ENCODE peak calls at places on chromosomes 5 and 9, in four cellular contexts. A is body of pancreas, U is upper lobe of right lung, X is choroid plexus epithelial cell. Q is an unnamed sample.
A peak's percentile ranks its signal among the peaks of the same experiment; 100 is the strongest.

GRCh38 chr5:158236511-158237335 is 377.8 kb upstream of the CLINT1 start:
- DNase-seq in A (no peak), U (no peak), X (peak; percentile 69), Q (no peak)

GRCh38 chr5:133236541-133236951 is 184.7 kb downstream of the HSPA4 start:
- DNase-seq in A (no peak), U (peak; percentile 60), X (no peak), Q (no peak)

GRCh38 chr5:93717162-93717561 is 24.2 kb downstream of the POU5F2 start:
- DNase-seq in A (peak; percentile 23), U (no peak), X (peak; percentile 81), Q (peak; percentile 30)

GRCh38 chr5:82931110-82931509 is 146.1 kb downstream of the TMEM167A start:
- DNase-seq in A (no peak), U (no peak), X (peak; percentile 45), Q (no peak)

GRCh38 chr9:7780261-7780988 is 19.2 kb downstream of the DMAC1 start:
- DNase-seq in A (no peak), U (no peak), X (peak; percentile 61), Q (no peak)

GRCh38 chr5:160548949-160549665 is 127.5 kb downstream of the PTTG1 start:
- DNase-seq in A (no peak), U (no peak), X (no peak), Q (no peak)

GRCh38 chr9:75653335-75653734 is 237.1 kb upstream of the PCSK5 start:
- DNase-seq in A (no peak), U (no peak), X (no peak), Q (no peak)

GRCh38 chr9:3342159-3342777 is 183.5 kb downstream of the RFX3 start:
- DNase-seq in A (no peak), U (no peak), X (peak; percentile 73), Q (no peak)

GRCh38 chr9:133101356-133102189 is 19.5 kb downstream of the RALGDS start:
- DNase-seq in A (peak; percentile 4), U (peak; percentile 60), X (no peak), Q (peak; percentile 17)

GRCh38 chr9:76701441-76702031 is 62.7 kb upstream of the PCA3 start:
- DNase-seq in A (no peak), U (no peak), X (no peak), Q (no peak)

GRCh38 chr9:136831720-136832104 is 10.6 kb upstream of the AJM1 start:
- DNase-seq in A (no peak), U (no peak), X (no peak), Q (no peak)

GRCh38 chr5:135304352-135305221 is 94.4 kb downstream of the MACROH2A1 start:
- DNase-seq in A (no peak), U (no peak), X (peak; percentile 60), Q (no peak)

GRCh38 chr5:135289651-135290050 is 109.4 kb downstream of the MACROH2A1 start:
- DNase-seq in A (no peak), U (no peak), X (no peak), Q (no peak)

GRCh38 chr5:59528226-59528862 is 365.2 kb downstream of the PDE4D start:
- DNase-seq in A (no peak), U (no peak), X (no peak), Q (no peak)

GRCh38 chr5:683619-684481 is 9.3 kb downstream of the TPPP start:
- DNase-seq in A (peak; percentile 5), U (peak; percentile 65), X (no peak), Q (peak; percentile 58)

GRCh38 chr9:70463877-70464276 is 49.4 kb upstream of the KLF9 start:
- DNase-seq in A (no peak), U (no peak), X (peak; percentile 52), Q (no peak)

GRCh38 chr5:96628406-96628805 is 33.8 kb upstream of the CAST start:
- DNase-seq in A (no peak), U (no peak), X (no peak), Q (no peak)

GRCh38 chr9:31848505-31849285 is 535.7 kb upstream of the ACO1 start:
- DNase-seq in A (no peak), U (no peak), X (no peak), Q (no peak)

GRCh38 chr9:90204128-90204838 is 438.3 kb downstream of the DIRAS2 start:
- DNase-seq in A (no peak), U (no peak), X (no peak), Q (no peak)

GRCh38 chr5:14561741-14562140 is 19.9 kb upstream of the OTULINL start:
- DNase-seq in A (no peak), U (no peak), X (no peak), Q (no peak)

GRCh38 chr5:127568166-127568565 is 50.7 kb downstream of the PRRC1 start:
- DNase-seq in A (no peak), U (no peak), X (no peak), Q (no peak)

GRCh38 chr5:74116266-74116665 is 490.3 kb downstream of the ARHGEF28 start:
- DNase-seq in A (no peak), U (no peak), X (peak; percentile 31), Q (no peak)

GRCh38 chr5:126503602-126504104 is 80.4 kb downstream of the GRAMD2B start:
- DNase-seq in A (no peak), U (no peak), X (peak; percentile 84), Q (no peak)

GRCh38 chr9:133027134-133027533 is 3.7 kb upstream of the GTF3C5 start:
- DNase-seq in A (no peak), U (no peak), X (no peak), Q (no peak)

GRCh38 chr5:10592598-10592997 is 28.7 kb downstream of the ANKRD33B start:
- DNase-seq in A (no peak), U (no peak), X (no peak), Q (peak; percentile 10)

GRCh38 chr5:10594591-10595210 is 30.8 kb downstream of the ANKRD33B start:
- DNase-seq in A (no peak), U (no peak), X (peak; percentile 50), Q (peak; percentile 33)

GRCh38 chr5:10595305-10595677 is 31.4 kb downstream of the ANKRD33B start:
- DNase-seq in A (no peak), U (no peak), X (no peak), Q (no peak)

GRCh38 chr5:10591946-10592345 is 28.1 kb downstream of the ANKRD33B start:
- DNase-seq in A (no peak), U (no peak), X (no peak), Q (no peak)

GRCh38 chr5:10593531-10594181 is 29.8 kb downstream of the ANKRD33B start:
- DNase-seq in A (no peak), U (no peak), X (no peak), Q (no peak)
- TF ChIP-seq CTCF in A (no peak), U (no peak), X (no peak), Q (no peak)

DNA sequence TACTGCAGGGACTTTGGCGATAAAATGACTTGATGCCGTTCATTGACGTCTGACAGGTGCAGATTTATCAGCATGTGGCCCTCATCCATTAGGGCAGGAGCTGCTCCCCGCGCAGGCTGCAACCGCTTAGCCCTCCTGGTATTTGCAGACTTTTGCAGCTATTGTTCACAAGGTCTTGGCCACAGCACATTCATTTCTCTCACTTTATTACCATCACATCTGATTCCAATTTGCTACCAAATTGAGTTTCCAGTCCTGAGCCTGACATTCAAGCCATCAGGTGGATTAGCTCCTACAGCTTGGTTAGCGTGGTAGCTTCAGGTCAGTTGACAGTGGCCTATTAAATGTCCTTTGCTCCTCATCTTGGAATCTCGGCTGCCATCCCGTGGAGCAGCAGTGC is 299.2 kb downstream of the CD180 start:
- DNase-seq in A (no peak), U (no peak), X (no peak), Q (no peak)
- TF ChIP-seq CTCF in A (no peak), U (no peak), X (no peak), Q (no peak)

DNA sequence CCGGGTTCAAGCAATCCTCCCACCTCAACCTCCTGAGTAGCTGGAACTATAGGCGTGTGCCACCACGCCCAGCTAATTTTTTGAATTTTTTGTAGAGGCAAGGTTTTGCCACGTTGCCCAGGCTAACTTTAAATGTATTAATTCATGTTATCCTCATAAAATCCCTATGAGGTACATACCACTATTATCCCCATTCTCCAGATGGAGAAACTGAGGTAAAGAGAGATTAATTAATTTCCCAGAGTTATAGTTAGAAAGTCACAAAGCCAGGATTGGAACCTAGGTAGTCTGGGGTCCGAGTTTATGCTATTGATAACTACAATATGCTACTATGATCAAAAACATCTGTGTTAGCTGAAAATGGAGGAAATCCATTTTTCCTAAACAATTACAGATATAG is 31.9 kb upstream of the GOLPH3 start:
- DNase-seq in A (no peak), U (no peak), X (no peak), Q (no peak)
- TF ChIP-seq CTCF in A (no peak), U (no peak), X (no peak), Q (no peak)

DNA sequence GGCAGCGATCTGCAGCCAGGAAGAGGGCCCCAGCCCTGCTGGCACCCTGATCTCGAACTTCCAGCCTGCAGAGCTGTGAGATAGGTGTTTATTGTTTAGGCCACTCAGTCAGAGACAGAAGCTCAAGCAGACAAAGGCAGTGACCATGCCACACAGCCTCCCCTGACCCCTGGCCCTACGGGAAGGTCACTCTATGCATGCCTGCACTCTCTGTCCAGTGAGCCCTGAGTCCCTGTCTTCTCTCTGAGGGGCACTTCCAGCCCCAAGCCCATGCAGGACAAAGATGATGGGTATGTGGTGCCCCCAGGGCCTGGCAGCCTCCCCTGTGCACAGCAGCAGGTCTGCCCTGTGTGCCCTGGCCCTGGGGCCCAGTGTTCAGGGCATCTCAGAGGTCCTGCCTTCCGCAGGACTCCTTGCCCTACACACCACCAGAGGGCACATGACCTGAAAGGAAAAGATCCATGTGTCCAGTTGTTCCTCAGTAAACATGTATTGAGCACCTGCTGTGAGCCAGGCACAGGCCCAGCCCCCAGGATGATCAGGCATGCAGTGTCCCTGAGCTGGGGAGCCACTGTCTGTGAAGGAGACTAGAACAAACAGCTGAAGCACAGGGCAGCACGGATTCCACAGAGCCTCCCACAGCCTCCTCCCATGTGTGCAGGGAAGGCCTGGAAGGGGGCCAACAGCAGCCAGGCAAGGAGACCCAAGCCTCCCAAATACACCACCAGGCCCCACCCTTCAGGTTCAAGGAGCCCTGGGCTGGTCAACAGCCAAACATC is 109.3 kb downstream of the ATPSCKMT start:
- DNase-seq in A (no peak), U (no peak), X (peak; percentile 10), Q (no peak)
- TF ChIP-seq CTCF in A (no peak), U (peak; percentile 11), X (peak; percentile 31), Q (no peak)

DNA sequence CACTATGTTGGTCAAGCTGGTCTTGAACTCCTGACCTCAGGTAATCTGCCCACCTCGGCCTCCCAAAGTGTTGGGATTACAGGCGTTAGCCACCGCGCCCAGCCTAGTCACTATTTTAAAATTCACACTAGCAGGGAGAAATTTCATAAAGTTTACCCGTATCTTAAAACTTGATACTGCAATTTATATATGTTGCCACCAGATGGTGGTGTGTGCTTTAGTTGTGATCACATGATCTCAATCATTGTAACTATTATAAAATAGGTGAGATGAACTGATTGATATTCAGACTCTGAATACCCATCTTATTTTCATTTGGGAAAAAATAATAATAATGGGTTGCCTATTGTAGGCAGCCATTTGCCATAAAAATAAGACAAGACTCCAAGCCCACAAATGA is 1330.4 kb upstream of the WWC1 start:
- DNase-seq in A (no peak), U (no peak), X (peak; percentile 8), Q (no peak)
- TF ChIP-seq CTCF in A (peak; percentile 60), U (no peak), X (peak; percentile 4), Q (peak; percentile 6)

GRCh38 chr5:80689627-80690026 is 34.8 kb upstream of the DHFR start:
- DNase-seq in A (no peak), U (no peak), X (no peak), Q (no peak)

GRCh38 chr5:80688648-80689420 is 34.1 kb upstream of the DHFR start:
- DNase-seq in A (no peak), U (no peak), X (no peak), Q (no peak)

DNA sequence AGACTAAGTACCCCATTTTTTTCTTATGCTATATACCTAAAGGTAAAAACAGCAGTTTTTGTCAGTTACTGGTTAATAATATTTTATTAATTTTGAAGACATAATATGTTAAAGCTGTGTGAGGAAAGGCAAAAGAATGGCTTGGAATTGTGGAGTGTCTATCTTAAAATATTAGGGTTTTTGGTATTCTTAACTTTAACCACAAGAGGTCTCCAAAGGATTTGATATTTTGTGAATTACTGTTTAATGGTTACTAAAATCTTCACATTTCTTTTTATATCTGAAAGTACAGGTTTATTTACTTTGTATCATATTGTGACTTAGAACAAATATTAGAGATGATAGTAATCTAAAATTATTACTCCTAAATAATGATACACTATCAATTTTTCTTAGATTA is 32.0 kb upstream of the DHFR start:
- DNase-seq in A (no peak), U (no peak), X (peak; percentile 45), Q (no peak)
- TF ChIP-seq CTCF in A (peak; percentile 27), U (peak; percentile 40), X (peak; percentile 50), Q (peak; percentile 54)